ENCODE peak calls at places on chromosomes 6 and 20, in seven cellular contexts. One of them, this sample, is unnamed.

GRCh38 chr20:49230021-49230420 is 10.8 kb downstream of the DDX27 start:
- DNase-seq in gastrocnemius medialis: no peak
- DNase-seq in CD8-positive, alpha-beta T cell: no peak
- DNase-seq in breast epithelium: no peak
- DNase-seq in OCI-LY7: no peak
- DNase-seq in heart left ventricle: no peak
- DNase-seq in HCT116: no peak
- DNase-seq in this sample: no peak

GRCh38 chr20:3739054-3739925 is 6.8 kb downstream of the HSPA12B start:
- DNase-seq in breast epithelium: no peak
- DNase-seq in CD8-positive, alpha-beta T cell: no peak
- DNase-seq in HCT116: no peak
- DNase-seq in heart left ventricle: peak
- DNase-seq in gastrocnemius medialis: no peak
- DNase-seq in OCI-LY7: no peak
- DNase-seq in this sample: no peak

GRCh38 chr6:170032197-170032596 is 258.7 kb downstream of the DLL1 start:
- DNase-seq in breast epithelium: peak
- DNase-seq in gastrocnemius medialis: no peak
- DNase-seq in OCI-LY7: no peak
- DNase-seq in HCT116: no peak
- DNase-seq in heart left ventricle: no peak
- DNase-seq in CD8-positive, alpha-beta T cell: no peak
- DNase-seq in this sample: no peak

GRCh38 chr6:126267621-126268020 is 72.3 kb upstream of the CENPW start:
- DNase-seq in CD8-positive, alpha-beta T cell: no peak
- DNase-seq in breast epithelium: no peak
- DNase-seq in gastrocnemius medialis: no peak
- DNase-seq in HCT116: no peak
- DNase-seq in OCI-LY7: no peak
- DNase-seq in heart left ventricle: no peak
- DNase-seq in this sample: no peak

GRCh38 chr20:37359836-37360235 is 13.9 kb downstream of the SRC start:
- DNase-seq in CD8-positive, alpha-beta T cell: no peak
- DNase-seq in heart left ventricle: no peak
- DNase-seq in OCI-LY7: no peak
- DNase-seq in gastrocnemius medialis: no peak
- DNase-seq in breast epithelium: no peak
- DNase-seq in HCT116: no peak
- DNase-seq in this sample: no peak

GRCh38 chr6:52511572-52512151 is 65.2 kb downstream of the TRAM2 start:
- DNase-seq in heart left ventricle: no peak
- DNase-seq in CD8-positive, alpha-beta T cell: no peak
- DNase-seq in breast epithelium: no peak
- DNase-seq in gastrocnemius medialis: no peak
- DNase-seq in HCT116: no peak
- DNase-seq in OCI-LY7: no peak
- DNase-seq in this sample: no peak

GRCh38 chr6:4313044-4313686 is 177.8 kb upstream of the ECI2 start:
- DNase-seq in CD8-positive, alpha-beta T cell: no peak
- DNase-seq in heart left ventricle: no peak
- DNase-seq in OCI-LY7: peak
- DNase-seq in breast epithelium: no peak
- DNase-seq in HCT116: peak
- DNase-seq in gastrocnemius medialis: no peak
- DNase-seq in this sample: no peak

GRCh38 chr20:47546184-47547033 is 44.7 kb downstream of the NCOA3 start:
- DNase-seq in gastrocnemius medialis: no peak
- DNase-seq in OCI-LY7: no peak
- DNase-seq in heart left ventricle: no peak
- DNase-seq in HCT116: no peak
- DNase-seq in CD8-positive, alpha-beta T cell: no peak
- DNase-seq in breast epithelium: no peak
- DNase-seq in this sample: no peak

GRCh38 chr20:4591975-4592315 is 129.8 kb upstream of the PRND start:
- DNase-seq in OCI-LY7: no peak
- DNase-seq in gastrocnemius medialis: no peak
- DNase-seq in breast epithelium: no peak
- DNase-seq in HCT116: no peak
- DNase-seq in heart left ventricle: no peak
- DNase-seq in CD8-positive, alpha-beta T cell: no peak
- DNase-seq in this sample: no peak

GRCh38 chr6:11701568-11701967 is 77.0 kb downstream of the ADTRP start:
- DNase-seq in HCT116: no peak
- DNase-seq in OCI-LY7: no peak
- DNase-seq in heart left ventricle: no peak
- DNase-seq in breast epithelium: no peak
- DNase-seq in gastrocnemius medialis: no peak
- DNase-seq in CD8-positive, alpha-beta T cell: no peak
- DNase-seq in this sample: no peak

GRCh38 chr6:54291146-54291545 is 17.1 kb upstream of the TINAG start:
- DNase-seq in heart left ventricle: no peak
- DNase-seq in HCT116: no peak
- DNase-seq in CD8-positive, alpha-beta T cell: no peak
- DNase-seq in gastrocnemius medialis: no peak
- DNase-seq in OCI-LY7: no peak
- DNase-seq in breast epithelium: no peak
- DNase-seq in this sample: no peak

GRCh38 chr20:61526907-61527306 is 274.8 kb downstream of the CDH4 start:
- DNase-seq in CD8-positive, alpha-beta T cell: no peak
- DNase-seq in heart left ventricle: no peak
- DNase-seq in breast epithelium: no peak
- DNase-seq in OCI-LY7: no peak
- DNase-seq in gastrocnemius medialis: no peak
- DNase-seq in HCT116: no peak
- DNase-seq in this sample: no peak

GRCh38 chr6:35592178-35592577 is 79.5 kb upstream of the TULP1 start:
- DNase-seq in CD8-positive, alpha-beta T cell: no peak
- DNase-seq in gastrocnemius medialis: no peak
- DNase-seq in HCT116: no peak
- DNase-seq in heart left ventricle: no peak
- DNase-seq in breast epithelium: no peak
- DNase-seq in OCI-LY7: no peak
- DNase-seq in this sample: no peak

GRCh38 chr6:75349262-75349984 is 64.8 kb upstream of the TMEM30A start:
- DNase-seq in CD8-positive, alpha-beta T cell: no peak
- DNase-seq in gastrocnemius medialis: no peak
- DNase-seq in HCT116: no peak
- DNase-seq in breast epithelium: no peak
- DNase-seq in heart left ventricle: peak
- DNase-seq in OCI-LY7: no peak
- DNase-seq in this sample: no peak

GRCh38 chr6:104829183-104829958 is 30.3 kb downstream of the HACE1 start:
- DNase-seq in heart left ventricle: no peak
- DNase-seq in OCI-LY7: no peak
- DNase-seq in HCT116: no peak
- DNase-seq in gastrocnemius medialis: no peak
- DNase-seq in breast epithelium: no peak
- DNase-seq in CD8-positive, alpha-beta T cell: no peak
- DNase-seq in this sample: no peak

GRCh38 chr20:23200413-23200812 is 114.3 kb upstream of the CD93 start:
- DNase-seq in heart left ventricle: no peak
- DNase-seq in gastrocnemius medialis: no peak
- DNase-seq in HCT116: no peak
- DNase-seq in CD8-positive, alpha-beta T cell: no peak
- DNase-seq in breast epithelium: no peak
- DNase-seq in OCI-LY7: no peak
- DNase-seq in this sample: no peak

GRCh38 chr6:170244721-170245201 is 46.1 kb downstream of the DLL1 start:
- DNase-seq in HCT116: no peak
- DNase-seq in OCI-LY7: no peak
- DNase-seq in CD8-positive, alpha-beta T cell: no peak
- DNase-seq in breast epithelium: no peak
- DNase-seq in gastrocnemius medialis: no peak
- DNase-seq in heart left ventricle: no peak
- DNase-seq in this sample: no peak

GRCh38 chr6:101395345-101395744 is 1.8 kb downstream of the GRIK2 start:
- DNase-seq in heart left ventricle: no peak
- DNase-seq in HCT116: no peak
- DNase-seq in breast epithelium: no peak
- DNase-seq in gastrocnemius medialis: no peak
- DNase-seq in CD8-positive, alpha-beta T cell: no peak
- DNase-seq in OCI-LY7: no peak
- DNase-seq in this sample: no peak

GRCh38 chr20:2451939-2452732 is 18.5 kb downstream of the SNRPB start:
- DNase-seq in heart left ventricle: peak
- DNase-seq in CD8-positive, alpha-beta T cell: peak
- DNase-seq in OCI-LY7: peak
- DNase-seq in breast epithelium: peak
- DNase-seq in gastrocnemius medialis: peak
- DNase-seq in HCT116: peak
- DNase-seq in this sample: peak

GRCh38 chr20:13458860-13459451 is 179.8 kb downstream of the TASP1 start:
- DNase-seq in heart left ventricle: no peak
- DNase-seq in breast epithelium: no peak
- DNase-seq in CD8-positive, alpha-beta T cell: no peak
- DNase-seq in gastrocnemius medialis: no peak
- DNase-seq in OCI-LY7: peak
- DNase-seq in HCT116: peak
- DNase-seq in this sample: peak

GRCh38 chr20:51313275-51313898 is 229.1 kb downstream of the NFATC2 start:
- DNase-seq in breast epithelium: no peak
- DNase-seq in OCI-LY7: no peak
- DNase-seq in heart left ventricle: no peak
- DNase-seq in HCT116: no peak
- DNase-seq in CD8-positive, alpha-beta T cell: no peak
- DNase-seq in gastrocnemius medialis: no peak
- DNase-seq in this sample: no peak

GRCh38 chr6:28809947-28810654 is 113.7 kb downstream of the TRIM27 start:
- DNase-seq in CD8-positive, alpha-beta T cell: no peak
- DNase-seq in heart left ventricle: no peak
- DNase-seq in HCT116: no peak
- DNase-seq in gastrocnemius medialis: no peak
- DNase-seq in OCI-LY7: no peak
- DNase-seq in breast epithelium: no peak
- DNase-seq in this sample: no peak

GRCh38 chr20:21352703-21353102 is 44.6 kb downstream of the NKX2-4 start:
- DNase-seq in breast epithelium: no peak
- DNase-seq in heart left ventricle: no peak
- DNase-seq in HCT116: no peak
- DNase-seq in gastrocnemius medialis: no peak
- DNase-seq in CD8-positive, alpha-beta T cell: no peak
- DNase-seq in OCI-LY7: no peak
- DNase-seq in this sample: no peak

GRCh38 chr20:4794846-4795245 is 73.1 kb downstream of the PRND start:
- DNase-seq in OCI-LY7: no peak
- DNase-seq in CD8-positive, alpha-beta T cell: no peak
- DNase-seq in HCT116: no peak
- DNase-seq in heart left ventricle: no peak
- DNase-seq in gastrocnemius medialis: no peak
- DNase-seq in breast epithelium: no peak
- DNase-seq in this sample: no peak

GRCh38 chr20:45300961-45301360 is 5.7 kb upstream of the RBPJL start:
- DNase-seq in gastrocnemius medialis: no peak
- DNase-seq in OCI-LY7: peak
- DNase-seq in CD8-positive, alpha-beta T cell: no peak
- DNase-seq in HCT116: peak
- DNase-seq in breast epithelium: no peak
- DNase-seq in heart left ventricle: no peak
- DNase-seq in this sample: no peak
- TF ChIP-seq CTCF in gastrocnemius medialis: no peak
- TF ChIP-seq CTCF in OCI-LY7: peak
- TF ChIP-seq CTCF in CD8-positive, alpha-beta T cell: peak
- TF ChIP-seq CTCF in HCT116: no peak
- TF ChIP-seq CTCF in breast epithelium: no peak
- TF ChIP-seq CTCF in heart left ventricle: no peak
- TF ChIP-seq CTCF in this sample: no peak

GRCh38 chr20:32992015-32992641 is 12.1 kb downstream of the SUN5 start:
- DNase-seq in CD8-positive, alpha-beta T cell: no peak
- DNase-seq in HCT116: no peak
- DNase-seq in breast epithelium: no peak
- DNase-seq in OCI-LY7: no peak
- DNase-seq in heart left ventricle: no peak
- DNase-seq in gastrocnemius medialis: no peak
- DNase-seq in this sample: no peak
- H3K4me3 ChIP-seq in CD8-positive, alpha-beta T cell: no peak
- H3K4me3 ChIP-seq in HCT116: no peak
- H3K4me3 ChIP-seq in breast epithelium: no peak
- H3K4me3 ChIP-seq in OCI-LY7: no peak
- H3K4me3 ChIP-seq in heart left ventricle: no peak
- H3K4me3 ChIP-seq in gastrocnemius medialis: no peak
- H3K4me3 ChIP-seq in this sample: no peak

GRCh38 chr6:94813806-94814205 is 763.5 kb upstream of the MANEA start:
- DNase-seq in breast epithelium: no peak
- DNase-seq in heart left ventricle: no peak
- DNase-seq in CD8-positive, alpha-beta T cell: no peak
- DNase-seq in OCI-LY7: no peak
- DNase-seq in HCT116: no peak
- DNase-seq in gastrocnemius medialis: no peak
- DNase-seq in this sample: no peak
- TF ChIP-seq CTCF in breast epithelium: no peak
- TF ChIP-seq CTCF in heart left ventricle: no peak
- TF ChIP-seq CTCF in CD8-positive, alpha-beta T cell: no peak
- TF ChIP-seq CTCF in OCI-LY7: peak
- TF ChIP-seq CTCF in HCT116: no peak
- TF ChIP-seq CTCF in gastrocnemius medialis: no peak
- TF ChIP-seq CTCF in this sample: no peak

GRCh38 chr20:43507150-43508080 is at the start of gene L3MBTL1:
- DNase-seq in HCT116: peak
- DNase-seq in breast epithelium: no peak
- DNase-seq in gastrocnemius medialis: no peak
- DNase-seq in heart left ventricle: peak
- DNase-seq in CD8-positive, alpha-beta T cell: no peak
- DNase-seq in OCI-LY7: no peak
- DNase-seq in this sample: peak

GRCh38 chr20:43506238-43506637 is 1.3 kb upstream of the L3MBTL1 start:
- DNase-seq in heart left ventricle: no peak
- DNase-seq in HCT116: no peak
- DNase-seq in OCI-LY7: no peak
- DNase-seq in gastrocnemius medialis: no peak
- DNase-seq in breast epithelium: no peak
- DNase-seq in CD8-positive, alpha-beta T cell: no peak
- DNase-seq in this sample: no peak

GRCh38 chr20:43511879-43512278 is 4.4 kb downstream of the L3MBTL1 start:
- DNase-seq in CD8-positive, alpha-beta T cell: no peak
- DNase-seq in OCI-LY7: no peak
- DNase-seq in heart left ventricle: no peak
- DNase-seq in HCT116: no peak
- DNase-seq in breast epithelium: no peak
- DNase-seq in gastrocnemius medialis: no peak
- DNase-seq in this sample: no peak

GRCh38 chr20:43508106-43508505 is 609 bp downstream of the L3MBTL1 start:
- DNase-seq in HCT116: no peak
- DNase-seq in OCI-LY7: no peak
- DNase-seq in breast epithelium: no peak
- DNase-seq in CD8-positive, alpha-beta T cell: no peak
- DNase-seq in gastrocnemius medialis: no peak
- DNase-seq in heart left ventricle: no peak
- DNase-seq in this sample: no peak

DNA sequence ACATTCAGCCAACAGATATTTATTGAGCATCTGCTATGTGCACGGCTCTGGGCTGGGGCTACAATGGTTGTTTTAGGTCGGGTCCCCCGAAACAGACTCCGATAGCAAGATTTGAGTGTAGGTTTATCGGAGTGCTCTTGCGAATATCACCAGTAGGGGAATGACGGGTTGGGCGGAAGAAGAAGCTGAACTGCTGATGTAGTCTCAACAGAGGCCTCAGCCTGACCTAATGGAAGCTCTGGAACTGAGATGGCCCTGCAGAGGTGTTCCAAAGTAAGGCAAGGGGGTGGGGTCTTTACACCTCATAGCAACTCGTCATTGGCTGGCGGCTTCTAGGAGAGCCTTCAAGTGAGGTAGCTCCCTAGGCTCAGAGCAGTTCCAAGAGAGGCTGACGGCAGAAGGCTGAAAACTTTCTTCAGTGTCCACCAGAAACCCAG is 1.1 kb downstream of the L3MBTL1 start:
- DNase-seq in HCT116: no peak
- DNase-seq in breast epithelium: no peak
- DNase-seq in CD8-positive, alpha-beta T cell: no peak
- DNase-seq in OCI-LY7: no peak
- DNase-seq in heart left ventricle: no peak
- DNase-seq in gastrocnemius medialis: no peak
- DNase-seq in this sample: no peak
- H3K4me3 ChIP-seq in HCT116: peak
- H3K4me3 ChIP-seq in breast epithelium: no peak
- H3K4me3 ChIP-seq in CD8-positive, alpha-beta T cell: no peak
- H3K4me3 ChIP-seq in OCI-LY7: no peak
- H3K4me3 ChIP-seq in heart left ventricle: no peak
- H3K4me3 ChIP-seq in gastrocnemius medialis: no peak
- H3K4me3 ChIP-seq in this sample: no peak

This sample was measured in LNCaP clone FGC.